ENCODE peak calls at places on chromosome 21, in six cellular contexts. Z, S, Y, N, K and R are unnamed samples.
A peak's percentile ranks its signal among the peaks of the same experiment; 100 is the strongest.

GRCh38 chr21:34965200-34966174 is 83.6 kb downstream of the RUNX1 start:
- DNase-seq in Z (no peak), S (no peak), N (no peak), Y (no peak), K (no peak), R (no peak)

GRCh38 chr21:25370311-25370744 is 237.0 kb downstream of the MRPL39 start:
- DNase-seq in N (no peak), S (no peak), Z (no peak), Y (no peak), K (no peak), R (no peak)

GRCh38 chr21:17775431-17776126 is 43.6 kb downstream of the C21orf91 start:
- DNase-seq in Y (no peak), S (no peak), K (no peak), N (peak; percentile 58), Z (no peak), R (no peak)

GRCh38 chr21:22584308-22584707 is 1586.1 kb downstream of the NCAM2 start:
- DNase-seq in Z (no peak), N (no peak), S (no peak), Y (no peak), K (no peak), R (no peak)

GRCh38 chr21:9839011-9839661 is 682.2 kb upstream of the TPTE start:
- DNase-seq in N (no peak), Z (no peak), S (peak; percentile 32), Y (no peak), K (peak; percentile 15), R (no peak)

GRCh38 chr21:32096411-32096810 is 182.4 kb downstream of the MIS18A start:
- DNase-seq in N (no peak), K (no peak), S (no peak), Z (peak; percentile 25), Y (no peak), R (no peak)

GRCh38 chr21:26460621-26461020 is 112.5 kb downstream of the CYYR1 start:
- DNase-seq in S (no peak), Z (no peak), N (no peak), Y (no peak), K (no peak), R (no peak)

GRCh38 chr21:32328595-32328994 is 29.9 kb downstream of the MRAP start:
- DNase-seq in K (no peak), Y (no peak), N (no peak), Z (no peak), S (no peak), R (no peak)

GRCh38 chr21:25626752-25627151 is 12.3 kb upstream of the JAM2 start:
- DNase-seq in N (no peak), S (peak; percentile 63), Y (no peak), K (peak; percentile 25), Z (no peak), R (no peak)

GRCh38 chr21:28725396-28725795 is 267.3 kb downstream of the LTN1 start:
- DNase-seq in Z (no peak), Y (no peak), K (no peak), N (no peak), S (no peak), R (no peak)

GRCh38 chr21:25329227-25329626 is 278.1 kb downstream of the MRPL39 start:
- DNase-seq in K (no peak), Z (no peak), N (no peak), S (no peak), Y (no peak), R (no peak)

GRCh38 chr21:34695434-34695833 is 26.6 kb downstream of the CLIC6 start:
- DNase-seq in K (no peak), Y (no peak), N (no peak), Z (no peak), S (no peak), R (no peak)

GRCh38 chr21:29105218-29105617 is 25.2 kb upstream of the MAP3K7CL start:
- DNase-seq in N (no peak), Z (no peak), Y (no peak), K (no peak), S (no peak), R (no peak)

GRCh38 chr21:26068776-26069175 is 101.8 kb downstream of the APP start:
- DNase-seq in K (no peak), Z (no peak), S (no peak), N (no peak), Y (no peak), R (no peak)

GRCh38 chr21:34945288-34945687 is 103.8 kb downstream of the RUNX1 start:
- DNase-seq in Y (no peak), N (no peak), S (no peak), K (no peak), Z (no peak), R (no peak)

GRCh38 chr21:25350056-25350455 is 257.2 kb downstream of the MRPL39 start:
- DNase-seq in S (no peak), Z (peak; percentile 28), Y (no peak), K (no peak), N (no peak), R (no peak)

GRCh38 chr21:17610862-17611261 is 1.8 kb downstream of the BTG3 start:
- DNase-seq in N (no peak), Y (no peak), K (no peak), Z (peak; percentile 9), S (no peak), R (no peak)

GRCh38 chr21:28971171-28971570 is 21.5 kb downstream of the LTN1 start:
- DNase-seq in N (no peak), S (no peak), Z (no peak), Y (no peak), K (no peak), R (no peak)

GRCh38 chr21:29157084-29157483 is 26.6 kb downstream of the MAP3K7CL start:
- DNase-seq in N (no peak), S (no peak), Y (no peak), Z (no peak), K (no peak), R (no peak)

GRCh38 chr21:26736449-26736848 is 108.8 kb downstream of the ADAMTS1 start:
- DNase-seq in K (no peak), N (no peak), Z (no peak), Y (no peak), S (no peak), R (no peak)

GRCh38 chr21:21029159-21029558 is 30.9 kb downstream of the NCAM2 start:
- DNase-seq in S (no peak), Z (no peak), N (no peak), K (no peak), Y (no peak), R (no peak)

GRCh38 chr21:38424333-38424732 is 73.9 kb downstream of the ERG start:
- DNase-seq in Z (no peak), Y (no peak), K (no peak), N (no peak), S (no peak), R (no peak)

GRCh38 chr21:35020902-35021301 is 28.2 kb downstream of the RUNX1 start:
- DNase-seq in S (no peak), N (no peak), Y (no peak), Z (no peak), K (no peak), R (no peak)

GRCh38 chr21:42937960-42938580 is 12.6 kb upstream of the ERVH48-1 start:
- DNase-seq in S (no peak), Z (no peak), K (no peak), N (no peak), Y (no peak), R (no peak)

GRCh38 chr21:25809013-25809412 is 74.2 kb downstream of the GABPA start:
- DNase-seq in S (no peak), Z (no peak), Y (no peak), N (no peak), K (no peak), R (no peak)

GRCh38 chr21:25313891-25314646 is 293.2 kb downstream of the MRPL39 start:
- DNase-seq in Y (no peak), S (no peak), Z (no peak), N (no peak), K (no peak), R (no peak)

DNA sequence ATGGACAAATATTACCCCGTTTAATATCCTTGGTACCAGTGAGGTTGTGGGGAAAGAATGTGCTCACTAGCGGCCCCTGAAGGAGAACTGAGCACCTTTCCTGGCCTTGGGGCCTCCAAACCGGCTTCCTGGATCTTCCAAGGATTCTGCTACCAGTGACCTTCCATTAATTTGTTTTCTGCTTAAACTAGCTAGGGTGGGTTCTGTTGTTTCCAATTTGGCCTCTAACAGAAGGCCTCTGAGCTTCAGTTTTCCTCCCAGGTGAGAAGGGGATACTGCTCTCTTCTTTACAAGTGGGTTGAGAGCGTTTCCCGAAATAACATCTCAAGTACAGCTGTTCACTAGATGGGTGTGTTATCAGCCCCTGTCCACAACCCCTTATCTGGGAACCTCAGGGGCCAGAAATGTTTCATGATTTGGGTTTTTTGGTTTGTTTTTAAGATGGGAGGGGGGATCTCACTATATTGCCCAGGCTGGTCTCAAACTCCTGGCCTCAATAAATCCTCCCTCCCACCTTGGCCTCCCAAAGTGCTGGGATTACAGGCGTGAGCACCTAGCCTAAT is 16.9 kb upstream of the IFNGR2 start:
- DNase-seq in Y (no peak), K (no peak), S (no peak), Z (no peak), N (no peak), R (no peak)
- TF ChIP-seq CTCF in Y (no peak), K (no peak), S (no peak), Z (no peak), N (no peak), R (peak; percentile 28)

GRCh38 chr21:41377715-41378114 is 15.9 kb downstream of the MX2 start:
- DNase-seq in Y (no peak), N (no peak), Z (no peak), K (no peak), S (peak; percentile 15), R (no peak)

GRCh38 chr21:41379901-41380300 is 18.1 kb downstream of the MX2 start:
- DNase-seq in Z (no peak), Y (no peak), N (no peak), S (no peak), K (no peak), R (no peak)

GRCh38 chr21:41375875-41376274 is 14.0 kb downstream of the MX2 start:
- DNase-seq in Y (no peak), K (no peak), N (no peak), S (peak; percentile 6), Z (no peak), R (no peak)

GRCh38 chr21:41381731-41382130 is 19.9 kb downstream of the MX2 start:
- DNase-seq in N (no peak), K (no peak), S (no peak), Z (no peak), Y (no peak), R (no peak)

GRCh38 chr21:41378849-41379248 is 17.0 kb downstream of the MX2 start:
- DNase-seq in N (no peak), Z (no peak), Y (no peak), K (no peak), S (no peak), R (no peak)
- TF ChIP-seq CTCF in N (no peak), Z (no peak), Y (no peak), K (no peak), S (no peak), R (no peak)

GRCh38 chr21:30408782-30409494 is 13.1 kb downstream of the KRTAP13-1 start:
- DNase-seq in N (no peak), Z (peak; percentile 27), S (peak; percentile 34), K (no peak), Y (peak; percentile 65), R (peak; percentile 48)
- TF ChIP-seq CTCF in N (no peak), Z (peak; percentile 29), S (peak; percentile 37), K (peak; percentile 47), Y (no peak), R (peak; percentile 70)

DNA sequence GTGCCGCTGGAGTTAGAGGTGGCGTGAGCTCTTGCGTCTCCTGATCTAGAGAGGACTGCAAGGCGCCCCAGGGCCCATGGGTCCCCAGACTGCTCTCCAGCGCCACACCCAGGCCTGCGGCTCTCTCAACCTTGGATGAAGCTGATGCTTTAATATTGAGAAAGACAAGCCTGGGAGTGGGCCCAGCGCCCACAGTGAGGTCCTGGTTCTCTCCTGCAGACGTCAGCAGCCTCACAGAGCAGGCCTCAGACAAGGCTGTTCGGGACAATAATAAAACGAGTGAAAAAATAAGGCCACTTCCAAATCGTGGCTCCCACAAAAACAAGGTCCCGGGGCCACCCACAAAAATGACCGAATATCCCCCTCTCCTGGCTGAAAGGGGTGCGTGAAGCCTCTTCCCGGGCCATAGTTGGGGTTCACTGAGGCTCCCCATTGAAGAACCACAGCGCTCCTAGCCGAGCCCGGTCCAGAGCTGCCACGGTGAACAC is 6.0 kb upstream of the DNMT3L start:
- DNase-seq in Y (no peak), N (peak; percentile 27), Z (no peak), S (no peak), K (no peak), R (no peak)
- TF ChIP-seq CTCF in Y (no peak), N (peak; percentile 16), Z (no peak), S (peak; percentile 29), K (peak; percentile 44), R (no peak)